ENCODE peak calls at places on chromosomes 2 and 18, in nine cellular contexts. A is IMR-90; S is CD4-positive, CD25-positive, alpha-beta regulatory T cell; T is GM23248; M is sigmoid colon; L is gastrocnemius medialis; W is cardiac muscle cell; B is K562; C is OCI-LY7. G is an unnamed sample.

GRCh38 chr18:37574113-37574512 is 8.5 kb upstream of the CELF4 start:
- DNase-seq in W (peak; percentile 31), B (no peak), M (no peak), A (no peak), C (no peak), L (no peak), T (no peak), S (no peak), G (peak; percentile 48)

GRCh38 chr18:7926526-7926925 is 359.4 kb downstream of the PTPRM start:
- DNase-seq in W (no peak), B (peak; percentile 13), S (no peak), L (no peak), C (no peak), T (no peak), M (no peak), A (no peak), G (no peak)

GRCh38 chr2:223989860-223990237 is 32.6 kb downstream of the MRPL44 start:
- DNase-seq in C (no peak), W (no peak), S (no peak), A (no peak), L (no peak), M (no peak), T (no peak), B (no peak), G (no peak)

GRCh38 chr18:62852851-62853250 is 137.5 kb downstream of the PHLPP1 start:
- DNase-seq in W (no peak), C (no peak), S (no peak), M (no peak), B (no peak), L (no peak), T (peak; percentile 68), A (peak; percentile 21), G (no peak)

GRCh38 chr18:27616324-27616723 is 431.2 kb upstream of the CHST9 start:
- DNase-seq in W (no peak), A (no peak), T (no peak), M (no peak), S (no peak), C (no peak), L (no peak), B (no peak), G (no peak)

GRCh38 chr2:28032816-28033215 is 142.3 kb downstream of the BABAM2 start:
- DNase-seq in A (no peak), C (no peak), W (no peak), T (no peak), L (no peak), M (no peak), B (no peak), S (no peak), G (no peak)

GRCh38 chr18:3747176-3747973 is 297.4 kb downstream of the TGIF1 start:
- DNase-seq in L (no peak), S (no peak), M (no peak), T (peak; percentile 20), W (peak; percentile 79), B (no peak), C (no peak), A (peak; percentile 77), G (no peak)

GRCh38 chr18:75350440-75350839 is 77.1 kb downstream of the SMIM21 start:
- DNase-seq in L (no peak), M (no peak), W (no peak), B (no peak), C (no peak), S (no peak), T (no peak), A (no peak), G (no peak)

GRCh38 chr2:147211484-147211883 is 633.3 kb upstream of the ACVR2A start:
- DNase-seq in S (no peak), M (no peak), L (no peak), B (no peak), C (no peak), T (no peak), A (no peak), W (no peak), G (no peak)

DNA sequence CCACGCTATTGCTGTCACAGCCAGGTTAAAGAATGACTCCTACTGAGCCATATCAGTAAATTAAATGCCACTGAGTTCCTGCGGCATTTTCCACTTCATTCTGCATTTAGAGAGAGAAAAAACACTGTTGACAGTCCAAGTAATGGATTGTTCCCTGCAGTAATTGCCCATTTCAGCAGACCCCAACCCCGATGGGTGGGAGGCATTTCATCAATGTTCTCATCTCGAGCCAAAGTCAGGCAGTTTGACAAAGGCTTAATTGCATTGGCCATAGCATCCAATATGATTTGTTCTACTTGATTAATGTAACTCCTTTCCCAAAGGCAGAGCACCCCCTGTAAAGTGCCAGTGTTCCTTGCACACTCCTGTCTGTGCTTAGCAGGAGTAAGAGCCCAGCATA is 174.5 kb downstream of the SEPTIN10 start:
- DNase-seq in S (no peak), W (no peak), A (no peak), B (no peak), T (no peak), M (peak; percentile 26), C (no peak), L (no peak), G (no peak)
- H3K9me3 ChIP-seq in S (peaks cover 20% of the 10 kb centered on the region), W (no peaks in the 10 kb centered on the region), A (peaks cover 9% of the 10 kb centered on the region), B (no peaks in the 10 kb centered on the region), T (no peaks in the 10 kb centered on the region), M (peaks cover 7% of the 10 kb centered on the region), C (peaks cover 5% of the 10 kb centered on the region), L (no peaks in the 10 kb centered on the region), G (no peaks in the 10 kb centered on the region)

GRCh38 chr2:45902952-45903351 is 251.5 kb downstream of the PRKCE start:
- DNase-seq in L (no peak), A (no peak), C (no peak), M (no peak), S (no peak), T (peak; percentile 43), B (no peak), W (no peak), G (no peak)
- H3K4me1 ChIP-seq in L (peaks cover 12% of the 10 kb centered on the region), A (no peaks in the 10 kb centered on the region), C (no peaks in the 10 kb centered on the region), M (peaks cover 10% of the 10 kb centered on the region), S (no peaks in the 10 kb centered on the region), T (peaks cover 22% of the 10 kb centered on the region), B (no peaks in the 10 kb centered on the region), W (no peaks in the 10 kb centered on the region), G (peaks cover 11% of the 10 kb centered on the region)

GRCh38 chr2:145958611-145959010 is 1438.7 kb upstream of the ZEB2 start:
- DNase-seq in B (no peak), M (no peak), S (no peak), L (no peak), C (no peak), W (no peak), A (no peak), T (no peak), G (no peak)
- H3K9me3 ChIP-seq in B (peaks cover 4% of the 10 kb centered on the region), M (peaks cover 3% of the 10 kb centered on the region), S (no peaks in the 10 kb centered on the region), L (no peaks in the 10 kb centered on the region), C (no peaks in the 10 kb centered on the region), W (no peaks in the 10 kb centered on the region), A (peaks cover 6% of the 10 kb centered on the region), T (peaks cover 4% of the 10 kb centered on the region), G (no peaks in the 10 kb centered on the region)

DNA sequence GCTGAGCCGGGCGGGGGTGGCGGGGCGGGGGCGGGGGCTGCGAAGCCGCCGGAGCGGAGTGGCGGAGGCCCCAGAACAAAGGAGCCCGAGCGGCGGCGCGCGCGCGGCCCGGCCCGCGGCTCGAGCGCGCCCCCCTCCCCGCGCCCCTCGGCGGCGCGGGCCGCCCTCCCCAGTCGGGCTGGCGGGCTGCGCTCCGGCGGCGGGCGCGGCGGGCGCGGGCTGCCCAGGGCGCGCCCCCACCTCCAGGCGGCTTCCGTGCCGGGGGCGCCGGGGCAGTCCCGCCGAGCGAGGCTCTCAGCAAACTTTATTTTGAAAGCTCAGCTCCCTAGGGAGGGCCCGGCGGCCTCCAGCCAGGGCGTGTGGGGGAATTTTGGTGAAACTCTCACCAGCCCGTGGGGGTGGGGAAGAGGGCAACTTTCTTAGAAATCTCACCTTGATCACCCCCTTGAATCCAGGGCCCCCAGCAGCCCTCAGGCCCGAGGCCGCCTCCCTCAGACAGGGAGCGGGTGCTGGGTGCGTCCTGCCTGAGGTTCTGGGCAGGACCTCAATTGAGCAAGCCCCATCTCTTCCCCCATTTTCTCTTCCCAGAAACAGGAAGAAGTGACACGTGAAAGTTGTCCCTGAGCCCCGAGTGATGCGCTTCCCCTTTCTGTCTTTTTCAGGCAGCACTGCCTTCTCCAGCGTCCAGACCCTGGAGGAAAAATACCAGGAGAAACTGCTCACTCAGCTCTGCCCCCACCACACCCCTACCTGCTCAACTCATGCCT is 791 bp downstream of the TET3 start:
- DNase-seq in L (no peak), M (peak; percentile 72), W (peak; percentile 43), C (peak; percentile 69), S (peak; percentile 41), A (no peak), B (peak; percentile 89), T (peak; percentile 54), G (no peak)
- H3K4me1 ChIP-seq in L (peaks cover 41% of the 10 kb centered on the region), M (peaks cover 40% of the 10 kb centered on the region), W (peaks cover 56% of the 10 kb centered on the region), C (peaks cover 64% of the 10 kb centered on the region), S (peaks cover 74% of the 10 kb centered on the region), A (peaks cover 24% of the 10 kb centered on the region), B (peaks cover 63% of the 10 kb centered on the region), T (peaks cover 19% of the 10 kb centered on the region), G (peaks cover 3% of the 10 kb centered on the region)

GRCh38 chr2:159600752-159601151 is 15.6 kb downstream of the BAZ2B start:
- DNase-seq in S (no peak), M (no peak), L (no peak), T (peak; percentile 85), C (no peak), W (peak; percentile 41), A (peak; percentile 74), B (no peak), G (no peak)
- H3K9me3 ChIP-seq in S (no peaks in the 10 kb centered on the region), M (no peaks in the 10 kb centered on the region), L (no peaks in the 10 kb centered on the region), T (no peaks in the 10 kb centered on the region), C (no peaks in the 10 kb centered on the region), W (no peaks in the 10 kb centered on the region), A (no peaks in the 10 kb centered on the region), B (no peaks in the 10 kb centered on the region), G (no peaks in the 10 kb centered on the region)

DNA sequence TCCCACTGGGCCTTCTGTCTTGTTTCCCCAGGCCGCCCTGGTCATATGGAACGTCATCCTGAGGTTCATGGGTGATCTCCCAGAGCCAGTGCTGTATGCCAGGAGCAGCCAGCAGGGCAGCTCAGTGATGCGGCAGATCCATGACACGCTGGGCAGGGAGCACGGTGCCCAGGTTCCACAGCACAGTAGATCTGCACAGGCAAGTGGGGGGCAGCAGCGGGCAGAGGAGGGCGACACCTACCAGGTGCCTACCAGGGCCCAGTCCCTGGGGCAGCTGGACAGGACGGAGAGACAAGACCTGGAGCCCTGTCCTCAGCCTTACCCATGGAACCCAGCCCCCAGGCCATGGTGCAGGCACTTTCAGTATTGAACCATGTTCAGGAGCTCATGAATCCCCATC is 36.1 kb upstream of the GPR17 start:
- DNase-seq in L (no peak), W (no peak), S (no peak), C (no peak), B (no peak), M (peak; percentile 50), A (no peak), T (no peak), G (no peak)
- H3K4me1 ChIP-seq in L (no peaks in the 10 kb centered on the region), W (no peaks in the 10 kb centered on the region), S (no peaks in the 10 kb centered on the region), C (no peaks in the 10 kb centered on the region), B (peaks cover 11% of the 10 kb centered on the region), M (no peaks in the 10 kb centered on the region), A (no peaks in the 10 kb centered on the region), T (peaks cover 6% of the 10 kb centered on the region), G (no peaks in the 10 kb centered on the region)

DNA sequence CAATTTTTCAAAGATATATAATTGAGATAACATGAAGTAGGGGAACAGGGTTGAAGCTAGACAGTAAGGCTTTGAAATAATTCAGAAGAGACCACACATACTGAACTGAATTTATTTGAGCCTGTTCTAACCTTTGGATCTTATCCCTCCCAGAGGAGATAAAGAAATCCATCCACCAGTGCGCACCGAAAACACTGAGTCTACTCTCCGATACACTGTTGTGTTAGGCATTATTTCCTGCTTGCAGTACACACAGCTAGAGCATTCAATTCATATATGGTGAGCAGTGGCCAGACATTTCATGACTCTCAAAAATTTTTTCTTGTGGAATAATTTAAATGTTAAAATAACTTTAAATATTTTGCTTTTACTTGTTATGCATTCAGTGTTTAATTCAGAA is 342.7 kb downstream of the GPD2 start:
- DNase-seq in M (no peak), B (no peak), A (no peak), W (no peak), S (no peak), T (no peak), L (no peak), C (no peak), G (no peak)
- H3K9me3 ChIP-seq in M (no peaks in the 10 kb centered on the region), B (no peaks in the 10 kb centered on the region), A (no peaks in the 10 kb centered on the region), W (no peaks in the 10 kb centered on the region), S (no peaks in the 10 kb centered on the region), T (peaks cover 3% of the 10 kb centered on the region), L (no peaks in the 10 kb centered on the region), C (no peaks in the 10 kb centered on the region), G (no peaks in the 10 kb centered on the region)

G was measured in BE2C.